ENCODE peak calls at places on chromosomes 2 and 18, in seven cellular contexts. Q, D, O, C, W, B and A are unnamed samples.
A peak's percentile ranks its signal among the peaks of the same experiment; 100 is the strongest.

GRCh38 chr2:21042958-21043743 is 722 bp downstream of the APOB start:
- DNase-seq in B (peak; percentile 98), D (peak; percentile 8), Q (no peak), C (peak; percentile 38), O (peak; percentile 91), W (peak; percentile 67), A (peak; percentile 26)

GRCh38 chr18:41075212-41075611 is 879.8 kb upstream of the PIK3C3 start:
- DNase-seq in O (no peak), W (no peak), B (no peak), Q (no peak), D (no peak), C (no peak), A (no peak)

GRCh38 chr2:76599732-76600368 is 889.1 kb upstream of the GCFC2 start:
- DNase-seq in O (peak; percentile 35), W (peak; percentile 74), D (peak; percentile 12), B (peak; percentile 93), Q (peak; percentile 43), C (peak; percentile 71), A (peak; percentile 92)

GRCh38 chr2:108607706-108608301 is 73.5 kb downstream of the LIMS1 start:
- DNase-seq in W (peak; percentile 74), D (no peak), Q (no peak), C (no peak), O (peak; percentile 33), B (peak; percentile 42), A (no peak)

GRCh38 chr2:55120634-55121359 is 70.5 kb upstream of the RTN4 start:
- DNase-seq in Q (no peak), W (peak; percentile 84), O (no peak), D (no peak), C (no peak), B (no peak), A (no peak)

GRCh38 chr2:138335036-138335435 is 166.5 kb upstream of the SPOPL start:
- DNase-seq in B (no peak), W (no peak), Q (no peak), O (peak; percentile 1), C (no peak), D (no peak), A (no peak)

GRCh38 chr2:2269989-2270562 is 61.0 kb downstream of the MYT1L start:
- DNase-seq in Q (no peak), D (no peak), B (no peak), W (no peak), O (no peak), C (no peak), A (no peak)

GRCh38 chr2:68214381-68214780 is 38.0 kb downstream of the PPP3R1 start:
- DNase-seq in D (no peak), O (no peak), Q (peak; percentile 36), C (no peak), B (no peak), W (no peak), A (no peak)

GRCh38 chr2:111235616-111236015 is 114.9 kb downstream of the BCL2L11 start:
- DNase-seq in W (no peak), D (no peak), C (no peak), O (no peak), Q (no peak), B (no peak), A (no peak)

GRCh38 chr2:64214281-64215115 is 70.3 kb upstream of the PELI1 start:
- DNase-seq in D (no peak), C (no peak), Q (peak; percentile 91), W (peak; percentile 47), B (no peak), O (no peak), A (no peak)

GRCh38 chr2:181616715-181617114 is 40.2 kb downstream of the CERKL start:
- DNase-seq in O (no peak), D (no peak), W (no peak), C (no peak), B (no peak), Q (no peak), A (no peak)

GRCh38 chr2:71930073-71930681 is 217.5 kb downstream of the CYP26B1 start:
- DNase-seq in D (no peak), B (no peak), O (peak; percentile 68), C (no peak), W (no peak), Q (no peak), A (no peak)

GRCh38 chr2:177029501-177029900 is 183.1 kb upstream of the HNRNPA3 start:
- DNase-seq in B (no peak), O (no peak), C (no peak), Q (no peak), D (peak; percentile 32), W (no peak), A (no peak)

GRCh38 chr18:52869349-52869923 is 529.4 kb downstream of the DCC start:
- DNase-seq in C (no peak), B (no peak), W (no peak), Q (no peak), D (no peak), O (peak; percentile 2), A (no peak)

GRCh38 chr2:147222506-147222905 is 622.3 kb upstream of the ACVR2A start:
- DNase-seq in W (no peak), O (no peak), C (no peak), B (no peak), Q (no peak), D (no peak), A (no peak)

GRCh38 chr2:46351388-46352141 is 54.4 kb downstream of the EPAS1 start:
- DNase-seq in D (no peak), O (no peak), B (no peak), C (no peak), Q (no peak), W (no peak), A (no peak)
- TF ChIP-seq JUND in D (no peak), O (no peak), B (no peak), C (no peak), Q (no peak), W (no peak), A (no peak)

GRCh38 chr2:85585781-85586105 is 1.5 kb downstream of the VAMP5 start:
- DNase-seq in B (no peak), D (no peak), Q (no peak), O (no peak), C (no peak), W (no peak), A (no peak)
- TF ChIP-seq JUND in B (no peak), D (peak; percentile 35), Q (no peak), O (peak; percentile 25), C (no peak), W (peak; percentile 88), A (no peak)

GRCh38 chr2:226800941-226801784 is 1.5 kb upstream of the IRS1 start:
- DNase-seq in W (no peak), Q (peak; percentile 54), B (peak; percentile 79), O (peak; percentile 92), C (no peak), D (no peak), A (peak; percentile 82)
- TF ChIP-seq JUND in W (no peak), Q (no peak), B (no peak), O (no peak), C (no peak), D (no peak), A (no peak)

GRCh38 chr18:33729556-33729955 is 151.5 kb downstream of the ASXL3 start:
- DNase-seq in D (no peak), B (no peak), Q (no peak), O (no peak), W (no peak), C (no peak), A (no peak)
- TF ChIP-seq JUND in D (no peak), B (no peak), Q (no peak), O (no peak), W (no peak), C (no peak), A (no peak)

GRCh38 chr18:10473152-10473551 is 18.7 kb downstream of the APCDD1 start:
- DNase-seq in D (no peak), W (no peak), B (no peak), Q (no peak), O (no peak), C (no peak), A (no peak)
- TF ChIP-seq JUND in D (no peak), W (no peak), B (no peak), Q (no peak), O (no peak), C (no peak), A (no peak)